ENCODE peak calls at places on chromosome 2, in five cellular contexts. J is H9, S is IMR-90, U is neuronal stem cell, Z is mesenchymal stem cell. G is an unnamed sample.

GRCh38 chr2:9287400-9288059 is 80.9 kb downstream of the ASAP2 start:
- DNase-seq in J (no peak), S (peak), U (no peak), Z (peak), G (peak)

GRCh38 chr2:117985092-117985491 is 28.8 kb downstream of the CCDC93 start:
- DNase-seq in J (no peak), S (no peak), U (peak), Z (no peak), G (peak)

GRCh38 chr2:50831666-50832065 is 200.3 kb downstream of the NRXN1 start:
- DNase-seq in J (no peak), S (no peak), U (no peak), Z (no peak), G (no peak)

GRCh38 chr2:151315381-151315903 is 26.0 kb upstream of the NMI start:
- DNase-seq in J (peak), S (peak), U (no peak), Z (no peak), G (peak)

GRCh38 chr2:58376592-58376991 is 135.5 kb upstream of the FANCL start:
- DNase-seq in J (no peak), S (peak), U (no peak), Z (no peak), G (no peak)

GRCh38 chr2:102872388-102872787 is 110.6 kb downstream of the TMEM182 start:
- DNase-seq in J (no peak), S (no peak), U (no peak), Z (no peak), G (peak)

GRCh38 chr2:229634574-229635185 is 79.7 kb downstream of the DNER start:
- DNase-seq in J (peak), S (no peak), U (peak), Z (no peak), G (peak)

GRCh38 chr2:230007931-230008707 is 60.6 kb downstream of the SLC16A14 start:
- DNase-seq in J (peak), S (peak), U (peak), Z (peak), G (peak)

GRCh38 chr2:30768708-30769580 is 38.3 kb downstream of the CAPN13 start:
- DNase-seq in J (no peak), S (no peak), U (no peak), Z (no peak), G (no peak)

GRCh38 chr2:96203130-96204028 is 5.2 kb downstream of the STARD7 start:
- DNase-seq in J (no peak), S (no peak), U (no peak), Z (no peak), G (no peak)

GRCh38 chr2:145644820-145645302 is 1124.9 kb upstream of the ZEB2 start:
- DNase-seq in J (no peak), S (peak), U (no peak), Z (no peak), G (peak)

GRCh38 chr2:176140520-176141317 is 10.6 kb upstream of the HOXD4 start:
- DNase-seq in J (peak), S (peak), U (peak), Z (peak), G (peak)

GRCh38 chr2:48006094-48006493 is 99.8 kb upstream of the FBXO11 start:
- DNase-seq in J (no peak), S (no peak), U (no peak), Z (no peak), G (no peak)

GRCh38 chr2:105271393-105272045 is 30.0 kb downstream of the GPR45 start:
- DNase-seq in J (no peak), S (no peak), U (no peak), Z (no peak), G (no peak)

GRCh38 chr2:38122344-38122743 is 46.4 kb upstream of the CYP1B1 start:
- DNase-seq in J (no peak), S (no peak), U (no peak), Z (no peak), G (no peak)

GRCh38 chr2:222946700-222947278 is 86.0 kb downstream of the ACSL3 start:
- DNase-seq in J (no peak), S (peak), U (no peak), Z (no peak), G (peak)

GRCh38 chr2:199261221-199261620 is 196.5 kb downstream of the SATB2 start:
- DNase-seq in J (no peak), S (peak), U (no peak), Z (no peak), G (no peak)

GRCh38 chr2:55581435-55581834 is 36.0 kb downstream of the PPP4R3B start:
- DNase-seq in J (no peak), S (no peak), U (no peak), Z (peak), G (peak)

GRCh38 chr2:146135245-146135644 is 1615.3 kb upstream of the ZEB2 start:
- DNase-seq in J (no peak), S (no peak), U (no peak), Z (peak), G (peak)

GRCh38 chr2:86105252-86105968 is at the start of gene POLR1A:
- DNase-seq in J (peak), S (peak), U (peak), Z (peak), G (peak)

GRCh38 chr2:201157694-201158093 is 25.2 kb upstream of the CASP10 start:
- DNase-seq in J (no peak), S (no peak), U (no peak), Z (peak), G (no peak)

GRCh38 chr2:234679766-234680687 is 183.1 kb upstream of the ARL4C start:
- DNase-seq in J (no peak), S (peak), U (no peak), Z (peak), G (peak)

GRCh38 chr2:120480903-120481445 is 135.0 kb downstream of the INHBB start:
- DNase-seq in J (no peak), S (no peak), U (no peak), Z (no peak), G (no peak)

GRCh38 chr2:76998713-76999112 is 523.5 kb downstream of the LRRTM4 start:
- DNase-seq in J (no peak), S (no peak), U (no peak), Z (peak), G (no peak)

GRCh38 chr2:54836477-54836876 is 113.0 kb downstream of the EML6 start:
- DNase-seq in J (no peak), S (no peak), U (no peak), Z (no peak), G (no peak)

GRCh38 chr2:201357216-201357615 is at the start of gene FLACC1:
- DNase-seq in J (peak), S (peak), U (peak), Z (peak), G (peak)

GRCh38 chr2:79887747-79888374 is 375.0 kb downstream of the CTNNA2 start:
- DNase-seq in J (peak), S (peak), U (peak), Z (peak), G (peak)

GRCh38 chr2:125224830-125225229 is 1199.7 kb downstream of the CNTNAP5 start:
- DNase-seq in J (peak), S (no peak), U (no peak), Z (no peak), G (peak)

GRCh38 chr2:135257383-135258090 is 205.4 kb downstream of the RAB3GAP1 start:
- DNase-seq in J (no peak), S (peak), U (no peak), Z (no peak), G (no peak)

GRCh38 chr2:73218298-73218697 is 4.3 kb downstream of the SMYD5 start:
- DNase-seq in J (no peak), S (peak), U (no peak), Z (peak), G (no peak)
- H4K8ac ChIP-seq in J (no peak), S (no peak), U (no peak), Z (no peak), G (no peak)

GRCh38 chr2:127199223-127199622 is 20.9 kb downstream of the CYP27C1 start:
- DNase-seq in J (no peak), S (no peak), U (no peak), Z (no peak), G (no peak)

GRCh38 chr2:127195140-127196074 is 24.7 kb downstream of the CYP27C1 start:
- DNase-seq in J (no peak), S (no peak), U (no peak), Z (no peak), G (no peak)

GRCh38 chr2:127196549-127196948 is 23.6 kb downstream of the CYP27C1 start:
- DNase-seq in J (no peak), S (no peak), U (no peak), Z (no peak), G (no peak)

GRCh38 chr2:127196998-127197397 is 23.1 kb downstream of the CYP27C1 start:
- DNase-seq in J (no peak), S (no peak), U (no peak), Z (peak), G (peak)

GRCh38 chr2:127197475-127198385 is 22.4 kb downstream of the CYP27C1 start:
- DNase-seq in J (peak), S (peak), U (no peak), Z (peak), G (peak)
- H4K8ac ChIP-seq in J (no peak), S (no peak), U (no peak), Z (no peak), G (no peak)

GRCh38 chr2:5692561-5693287 is 540 bp downstream of the SOX11 start:
- DNase-seq in J (no peak), S (peak), U (no peak), Z (peak), G (peak)
- H4K8ac ChIP-seq in J (no peak), S (no peak), U (peak), Z (peak), G (no peak)

GRCh38 chr2:3972377-3972776 is 269.0 kb downstream of the DCDC2C start:
- DNase-seq in J (no peak), S (no peak), U (no peak), Z (no peak), G (no peak)
- H4K8ac ChIP-seq in J (no peak), S (no peak), U (no peak), Z (no peak), G (no peak)

DNA sequence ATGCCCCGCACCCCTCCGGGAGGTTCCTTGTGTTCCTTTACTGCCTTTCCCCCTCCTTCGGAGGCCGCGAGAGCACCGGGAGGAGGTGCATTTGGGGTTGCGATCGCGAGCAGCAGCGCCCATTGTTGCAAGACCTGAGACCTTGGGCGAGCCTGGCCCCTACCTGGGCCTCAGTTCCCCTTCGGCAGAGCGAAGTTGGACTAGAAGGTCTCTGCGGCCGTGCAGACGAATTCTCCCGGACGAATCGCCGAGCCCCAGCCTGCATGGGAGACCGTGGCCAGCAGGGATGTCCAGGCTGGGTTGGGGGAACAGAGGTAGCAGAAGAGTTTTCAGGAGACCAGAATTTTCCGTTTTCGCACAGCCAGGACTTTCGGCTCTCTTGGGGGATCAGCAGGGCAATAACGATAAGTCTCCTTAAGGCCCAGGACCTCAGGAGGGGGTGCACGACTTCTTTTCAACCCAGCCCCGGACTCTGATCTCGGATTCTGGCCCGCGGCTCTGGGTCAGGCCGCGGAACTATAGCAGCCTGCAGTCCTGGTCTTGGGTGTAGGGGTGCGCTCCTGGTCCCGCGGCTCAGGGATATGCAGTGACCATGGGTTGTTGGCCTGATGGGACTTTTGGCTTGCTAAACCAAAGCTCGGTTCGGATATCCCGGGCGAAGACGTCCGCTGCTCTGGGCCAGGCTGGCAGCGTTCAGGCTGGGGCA is 2.8 kb downstream of the GDF7 start:
- DNase-seq in J (peak), S (no peak), U (no peak), Z (no peak), G (no peak)
- H4K8ac ChIP-seq in J (no peak), S (no peak), U (no peak), Z (no peak), G (no peak)

GRCh38 chr2:46275995-46276394 is 21.2 kb upstream of the EPAS1 start:
- DNase-seq in J (peak), S (no peak), U (no peak), Z (no peak), G (peak)
- H4K8ac ChIP-seq in J (no peak), S (no peak), U (no peak), Z (peak), G (no peak)

G was measured in mesendoderm.